ENCODE peak calls at places on chromosomes 3 and 15, in nine cellular contexts. X is GM20000, Z is NCI-H1694, L is GM23338, C is ELF-1, O is cardiac fibroblast, R is NCI-H187 treated with DMSO at 0.1 percent for 48 hours, A is A549, J is nephron progenitor cell. S is an unnamed sample.

GRCh38 chr3:173066044-173066679 is 74.9 kb downstream of the SPATA16 start:
- DNase-seq in X (no peak), Z (peak), L (no peak), C (peak), O (peak), R (no peak), A (no peak), J (no peak), S (no peak)

GRCh38 chr3:38404286-38404685 is 49.4 kb upstream of the ACVR2B start:
- DNase-seq in X (no peak), Z (no peak), L (no peak), C (peak), O (peak), R (no peak), A (no peak), J (no peak), S (no peak)

GRCh38 chr15:40160689-40161688 is at the start of gene BUB1B:
- DNase-seq in X (peak), Z (peak), L (peak), C (peak), O (peak), R (peak), A (peak), J (peak), S (peak)

GRCh38 chr15:76062282-76062681 is 2.5 kb downstream of the TMEM266 start:
- DNase-seq in X (no peak), Z (no peak), L (no peak), C (no peak), O (peak), R (no peak), A (no peak), J (no peak), S (no peak)

GRCh38 chr15:89315375-89315929 is 19.2 kb downstream of the POLG start:
- DNase-seq in X (no peak), Z (no peak), L (no peak), C (no peak), O (no peak), R (no peak), A (no peak), J (no peak), S (no peak)

GRCh38 chr3:118354556-118354955 is 680.1 kb downstream of the IGSF11 start:
- DNase-seq in X (no peak), Z (no peak), L (no peak), C (no peak), O (no peak), R (no peak), A (no peak), J (no peak), S (no peak)

GRCh38 chr3:162337630-162338029 is 841.0 kb downstream of the OTOL1 start:
- DNase-seq in X (no peak), Z (no peak), L (no peak), C (no peak), O (peak), R (no peak), A (no peak), J (no peak), S (no peak)

GRCh38 chr3:1082024-1082633 is 10.7 kb upstream of the CNTN6 start:
- DNase-seq in X (peak), Z (no peak), L (peak), C (peak), O (peak), R (no peak), A (no peak), J (peak), S (peak)

GRCh38 chr15:83205725-83206324 is 1.8 kb downstream of the HDGFL3 start:
- DNase-seq in X (no peak), Z (no peak), L (no peak), C (no peak), O (peak), R (no peak), A (no peak), J (no peak), S (no peak)

GRCh38 chr15:58440181-58440910 is 8.6 kb downstream of the LIPC start:
- DNase-seq in X (no peak), Z (no peak), L (no peak), C (no peak), O (peak), R (no peak), A (peak), J (no peak), S (no peak)

S was measured in HAP-1.